ENCODE peak calls at places on chromosomes 6 and 20, in nine cellular contexts. E is naive thymus-derived CD8-positive, alpha-beta T cell; H is NCI-H510A treated with DMSO at 0.1 percent for 48 hours; G is cardiac muscle cell; C is GM23248; A is left ventricle myocardium superior; R is activated CD4-positive, alpha-beta T cell treated with anti-CD3 and anti-CD28 coated beads for 48 hours; W is NCI-H2081; X is lung microvascular endothelial cell. M is an unnamed sample.
A peak's percentile ranks its signal among the peaks of the same experiment; 100 is the strongest.

GRCh38 chr20:63731410-63731809 is 5.1 kb upstream of the LIME1 start:
- DNase-seq in E (no peak), H (no peak), G (no peak), C (no peak), A (no peak), R (no peak), W (no peak), X (no peak), M (no peak)

GRCh38 chr20:57996936-57997629 is 231.4 kb downstream of the ANKRD60 start:
- DNase-seq in E (no peak), H (no peak), G (no peak), C (peak; percentile 94), A (no peak), R (peak; percentile 11), W (no peak), X (no peak), M (no peak)

GRCh38 chr6:43454290-43455033 is 886 bp downstream of the DLK2 start:
- DNase-seq in E (peak; percentile 73), H (peak; percentile 60), G (peak; percentile 89), C (peak; percentile 91), A (peak; percentile 94), R (peak; percentile 77), W (peak; percentile 55), X (peak; percentile 91), M (peak; percentile 95)

GRCh38 chr6:61711849-61712248 is 574.2 kb downstream of the KHDRBS2 start:
- DNase-seq in E (no peak), H (no peak), G (peak; percentile 30), C (no peak), A (no peak), R (no peak), W (no peak), X (no peak), M (no peak)

GRCh38 chr6:111922454-111923297 is 49.4 kb upstream of the FYN start:
- DNase-seq in E (no peak), H (no peak), G (no peak), C (peak; percentile 80), A (no peak), R (no peak), W (no peak), X (no peak), M (no peak)

GRCh38 chr6:31970604-31971271 is 1.2 kb downstream of the DXO start:
- DNase-seq in E (no peak), H (peak; percentile 72), G (no peak), C (peak; percentile 16), A (no peak), R (no peak), W (peak; percentile 37), X (peak; percentile 8), M (no peak)

GRCh38 chr6:114611696-114612095 is 268.9 kb upstream of the HS3ST5 start:
- DNase-seq in E (no peak), H (no peak), G (no peak), C (no peak), A (no peak), R (no peak), W (no peak), X (no peak), M (no peak)

GRCh38 chr6:340991-341827 is 48.9 kb downstream of the DUSP22 start:
- DNase-seq in E (no peak), H (no peak), G (no peak), C (no peak), A (peak; percentile 49), R (no peak), W (no peak), X (no peak), M (no peak)

GRCh38 chr6:145643760-145644159 is 91.6 kb downstream of the EPM2A start:
- DNase-seq in E (no peak), H (no peak), G (no peak), C (peak; percentile 14), A (no peak), R (no peak), W (no peak), X (no peak), M (no peak)

GRCh38 chr20:23078351-23078993 is 7.7 kb downstream of the CD93 start:
- DNase-seq in E (no peak), H (no peak), G (no peak), C (peak; percentile 52), A (no peak), R (no peak), W (no peak), X (no peak), M (no peak)

M was measured in osteocyte.